ENCODE peak calls at places on chromosomes 11 and 22, in five cellular contexts. A is GM23338, F is K562, X is A549, I is GM12878. U is an unnamed sample.

GRCh38 chr11:76185931-76186401 is 20.3 kb downstream of the WNT11 start:
- DNase-seq in A (no peak), F (no peak), X (no peak), I (no peak), U (no peak)

GRCh38 chr22:32175751-32176644 is 16.9 kb upstream of the C22orf42 start:
- DNase-seq in A (peak), F (no peak), X (no peak), I (no peak), U (no peak)

GRCh38 chr11:8811571-8811970 is 99.4 kb upstream of the AKIP1 start:
- DNase-seq in A (no peak), F (no peak), X (no peak), I (no peak), U (no peak)

GRCh38 chr11:103055174-103055890 is 36.6 kb downstream of the DCUN1D5 start:
- DNase-seq in A (peak), F (peak), X (peak), I (no peak), U (peak)

GRCh38 chr11:76604652-76605241 is 65.8 kb downstream of the LRRC32 start:
- DNase-seq in A (no peak), F (no peak), X (no peak), I (no peak), U (no peak)

GRCh38 chr22:36295247-36295646 is 42.3 kb downstream of the APOL1 start:
- DNase-seq in A (no peak), F (no peak), X (no peak), I (no peak), U (no peak)

GRCh38 chr22:46906326-46907045 is 144.0 kb downstream of the TBC1D22A start:
- DNase-seq in A (no peak), F (no peak), X (no peak), I (no peak), U (no peak)

GRCh38 chr11:37474889-37475288 is 876.9 kb upstream of the RAG2 start:
- DNase-seq in A (no peak), F (no peak), X (no peak), I (no peak), U (no peak)

GRCh38 chr11:41320233-41320993 is 139.0 kb downstream of the LRRC4C start:
- DNase-seq in A (no peak), F (no peak), X (no peak), I (no peak), U (no peak)

GRCh38 chr11:35682230-35683195 is 19.9 kb downstream of the TRIM44 start:
- DNase-seq in A (peak), F (no peak), X (no peak), I (no peak), U (no peak)

GRCh38 chr11:69500285-69501120 is 19.0 kb downstream of the LINC01488 start:
- DNase-seq in A (no peak), F (no peak), X (no peak), I (no peak), U (no peak)

GRCh38 chr11:67295846-67296245 is 6.7 kb downstream of the ANKRD13D start:
- DNase-seq in A (no peak), F (no peak), X (no peak), I (no peak), U (no peak)

GRCh38 chr22:30568137-30568805 is 6.2 kb downstream of the GAL3ST1 start:
- DNase-seq in A (peak), F (no peak), X (no peak), I (no peak), U (no peak)

GRCh38 chr11:75577198-75577597 is 15.1 kb downstream of the SERPINH1 start:
- DNase-seq in A (peak), F (peak), X (peak), I (no peak), U (no peak)

GRCh38 chr22:23772315-23773246 is at the start of gene MMP11:
- DNase-seq in A (peak), F (peak), X (no peak), I (no peak), U (no peak)

GRCh38 chr22:19429950-19430889 is 1.3 kb downstream of the HIRA start:
- DNase-seq in A (peak), F (peak), X (peak), I (no peak), U (peak)

GRCh38 chr11:8829556-8829955 is 81.4 kb upstream of the AKIP1 start:
- DNase-seq in A (no peak), F (no peak), X (no peak), I (no peak), U (no peak)

GRCh38 chr11:91947215-91947614 is 277.4 kb upstream of the FAT3 start:
- DNase-seq in A (no peak), F (no peak), X (no peak), I (no peak), U (no peak)

GRCh38 chr11:114916406-114916805 is 238.1 kb downstream of the NXPE2 start:
- DNase-seq in A (no peak), F (no peak), X (no peak), I (no peak), U (no peak)

GRCh38 chr22:24265734-24266133 is 4.9 kb upstream of the SPECC1L start:
- DNase-seq in A (no peak), F (no peak), X (no peak), I (no peak), U (no peak)

GRCh38 chr11:106424111-106424510 is 346.6 kb downstream of the AASDHPPT start:
- DNase-seq in A (no peak), F (no peak), X (peak), I (no peak), U (no peak)

GRCh38 chr22:21921184-21921721 is 31.4 kb downstream of the PPM1F start:
- DNase-seq in A (peak), F (no peak), X (no peak), I (no peak), U (no peak)

GRCh38 chr22:36027960-36028645 is 521 bp downstream of the RBFOX2 start:
- DNase-seq in A (peak), F (peak), X (no peak), I (no peak), U (no peak)

GRCh38 chr11:129814244-129814992 is 1.2 kb upstream of the TMEM45B start:
- DNase-seq in A (peak), F (peak), X (peak), I (no peak), U (no peak)

GRCh38 chr22:42340695-42341383 is 70.4 kb upstream of the TCF20 start:
- DNase-seq in A (peak), F (no peak), X (no peak), I (no peak), U (no peak)

GRCh38 chr22:19779685-19780268 is 19.2 kb downstream of the TBX1 start:
- DNase-seq in A (no peak), F (no peak), X (no peak), I (no peak), U (no peak)

GRCh38 chr22:45905924-45906865 is 70.8 kb downstream of the WNT7B start:
- DNase-seq in A (no peak), F (no peak), X (no peak), I (no peak), U (no peak)

GRCh38 chr11:23767576-23767975 is 729.3 kb upstream of the LUZP2 start:
- DNase-seq in A (no peak), F (no peak), X (no peak), I (no peak), U (no peak)

GRCh38 chr11:29333993-29334780 is 682.6 kb downstream of the KCNA4 start:
- DNase-seq in A (peak), F (no peak), X (peak), I (peak), U (peak)

GRCh38 chr11:72584293-72584921 is 89.8 kb downstream of the PDE2A start:
- DNase-seq in A (peak), F (peak), X (no peak), I (no peak), U (no peak)

GRCh38 chr11:1221848-1222311 is 986 bp upstream of the MUC5B start:
- DNase-seq in A (no peak), F (no peak), X (no peak), I (no peak), U (no peak)

GRCh38 chr11:123103326-123103980 is 41.5 kb upstream of the HSPA8 start:
- DNase-seq in A (peak), F (peak), X (peak), I (no peak), U (peak)

GRCh38 chr11:20337526-20338154 is 25.9 kb upstream of the HTATIP2 start:
- DNase-seq in A (peak), F (no peak), X (peak), I (no peak), U (peak)

GRCh38 chr22:44648821-44649566 is 53.0 kb upstream of the PRR5 start:
- DNase-seq in A (no peak), F (no peak), X (no peak), I (no peak), U (no peak)

GRCh38 chr11:124535552-124536232 is 7.8 kb downstream of the OR8B12 start:
- DNase-seq in A (no peak), F (no peak), X (peak), I (no peak), U (no peak)

GRCh38 chr11:86588566-86589090 is 83.8 kb downstream of the ME3 start:
- DNase-seq in A (peak), F (no peak), X (no peak), I (no peak), U (no peak)

GRCh38 chr11:6655020-6655789 is 404 bp downstream of the DCHS1 start:
- DNase-seq in A (peak), F (no peak), X (no peak), I (no peak), U (no peak)

GRCh38 chr22:20080445-20080775 is 369 bp downstream of the DGCR8 start:
- DNase-seq in A (peak), F (peak), X (peak), I (no peak), U (peak)

GRCh38 chr11:71406681-71407080 is 41.5 kb downstream of the DHCR7 start:
- DNase-seq in A (no peak), F (no peak), X (no peak), I (no peak), U (no peak)

GRCh38 chr11:12914401-12914912 is 94.7 kb upstream of the RASSF10 start:
- DNase-seq in A (peak), F (peak), X (peak), I (no peak), U (no peak)
- TF ChIP-seq JUNB in A (no peak), F (no peak), X (no peak), I (no peak), U (no peak)

GRCh38 chr22:39097098-39098020 is at the start of gene APOBEC3H:
- DNase-seq in A (no peak), F (peak), X (no peak), I (no peak), U (no peak)
- TF ChIP-seq JUNB in A (no peak), F (no peak), X (no peak), I (no peak), U (no peak)

GRCh38 chr11:17387811-17388210 is 648 bp downstream of the KCNJ11 start:
- DNase-seq in A (no peak), F (no peak), X (no peak), I (no peak), U (no peak)

GRCh38 chr11:17387280-17387679 is 1.2 kb downstream of the KCNJ11 start:
- DNase-seq in A (no peak), F (no peak), X (no peak), I (no peak), U (no peak)

GRCh38 chr11:17389957-17390649 is 1.6 kb upstream of the KCNJ11 start:
- DNase-seq in A (no peak), F (no peak), X (no peak), I (no peak), U (no peak)

GRCh38 chr11:17388609-17389204 is at the start of gene KCNJ11:
- DNase-seq in A (peak), F (no peak), X (no peak), I (no peak), U (no peak)

DNA sequence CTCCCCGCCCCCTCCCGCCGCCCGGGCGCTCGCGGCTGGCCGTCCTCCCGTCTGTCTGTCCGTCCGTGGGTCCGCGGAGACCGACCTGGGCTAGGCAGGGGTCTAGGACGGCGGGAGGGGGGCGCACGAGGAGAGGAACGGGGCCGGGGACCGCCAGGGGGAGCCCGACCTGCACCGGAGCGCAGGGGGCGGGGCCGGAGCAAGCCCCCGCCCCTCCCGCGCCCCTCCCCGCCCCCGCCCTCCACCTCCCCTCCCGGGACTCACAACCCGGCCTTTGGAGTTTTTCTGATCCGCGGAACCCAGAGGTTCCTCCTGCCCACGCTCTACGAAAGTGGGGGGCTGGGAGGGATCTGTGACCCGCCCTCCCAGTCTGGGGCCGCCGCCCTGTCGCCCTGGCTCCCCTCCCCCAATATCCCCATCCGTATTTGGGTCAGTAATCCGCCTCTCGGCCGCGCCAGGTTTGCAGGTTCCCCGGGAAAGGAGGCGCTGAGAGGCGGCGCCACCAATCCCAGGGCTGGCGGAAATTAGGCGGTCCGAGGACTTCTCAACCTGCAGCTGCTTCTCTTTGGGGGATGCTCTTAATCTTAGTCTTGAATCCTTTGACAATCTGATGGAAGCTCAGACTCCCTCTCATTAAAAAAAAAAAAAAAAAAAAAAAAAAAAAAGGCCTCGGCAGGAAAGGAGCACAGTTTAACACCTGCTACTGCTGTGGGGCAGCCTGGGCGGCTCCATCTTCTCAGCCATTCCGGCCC is 922 bp upstream of the KCNJ11 start:
- DNase-seq in A (peak), F (peak), X (peak), I (no peak), U (peak)
- TF ChIP-seq JUNB in A (no peak), F (no peak), X (no peak), I (no peak), U (no peak)

DNA sequence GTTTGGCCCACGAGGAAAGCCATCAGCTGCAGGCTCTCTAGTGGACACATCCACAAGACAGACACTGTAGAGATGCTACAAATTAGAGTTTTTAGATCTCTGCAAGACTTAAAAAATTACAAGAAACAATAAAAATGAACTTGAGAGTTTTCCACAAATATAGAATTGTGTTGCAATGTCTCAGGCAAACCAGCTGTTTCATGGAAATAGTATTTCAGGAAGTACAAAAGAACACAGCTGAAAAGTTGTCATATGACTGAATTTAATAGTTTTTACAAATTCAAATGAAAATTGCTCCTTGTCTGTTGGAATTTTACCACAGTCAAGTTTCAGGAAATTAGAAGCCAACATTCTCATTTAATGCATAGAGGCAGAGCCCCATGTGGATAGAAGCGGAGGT is 184.5 kb upstream of the PITPNB start:
- DNase-seq in A (no peak), F (no peak), X (no peak), I (no peak), U (no peak)
- TF ChIP-seq JUNB in A (no peak), F (no peak), X (no peak), I (no peak), U (no peak)

DNA sequence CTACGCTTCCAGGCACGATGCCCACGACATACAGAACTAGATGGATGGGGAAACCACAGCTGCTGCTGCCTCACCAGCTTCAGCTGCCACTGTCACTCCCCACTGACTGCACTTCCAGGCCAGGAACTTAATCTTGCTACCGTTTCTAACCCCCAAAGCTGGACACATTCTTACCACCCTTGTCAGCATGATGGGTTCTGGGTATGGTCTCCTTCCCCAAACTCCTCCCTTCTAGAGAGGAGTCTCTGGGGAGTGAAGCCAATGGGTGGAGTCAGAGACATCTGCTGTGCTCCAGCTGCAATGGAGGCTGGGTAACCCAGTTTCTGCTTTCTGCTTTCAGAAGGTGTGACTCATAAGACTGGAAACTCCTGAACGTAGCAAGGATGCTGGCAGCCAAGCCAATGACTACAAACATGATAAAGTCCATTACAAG is 87.0 kb upstream of the THY1 start:
- DNase-seq in A (no peak), F (no peak), X (peak), I (peak), U (no peak)
- TF ChIP-seq JUNB in A (no peak), F (no peak), X (no peak), I (peak), U (no peak)

DNA sequence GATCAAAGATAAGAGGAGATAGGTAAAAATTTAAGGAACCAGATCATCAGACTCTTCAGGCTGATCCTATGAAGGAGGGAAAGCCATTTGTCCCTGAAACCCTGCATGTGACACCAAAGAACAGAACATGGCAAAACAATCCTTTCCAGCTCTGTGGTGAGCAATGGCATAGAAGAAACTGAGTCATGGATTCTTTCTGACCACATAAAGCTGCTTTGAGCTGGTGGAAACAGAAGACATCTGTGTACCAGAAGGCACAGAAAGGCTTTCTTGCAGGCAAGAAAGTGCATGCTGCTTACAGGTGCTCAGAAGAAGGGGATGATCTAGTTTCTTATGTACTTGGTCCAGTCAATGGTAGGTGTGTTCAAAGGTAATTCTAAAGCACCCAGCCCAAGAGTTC is 45.0 kb upstream of the APOA1 start:
- DNase-seq in A (no peak), F (no peak), X (no peak), I (no peak), U (no peak)
- TF ChIP-seq JUNB in A (no peak), F (no peak), X (no peak), I (no peak), U (no peak)

GRCh38 chr11:83676061-83676460 is 389.9 kb upstream of the CCDC90B start:
- DNase-seq in A (no peak), F (no peak), X (no peak), I (no peak), U (no peak)
- TF ChIP-seq JUNB in A (no peak), F (no peak), X (no peak), I (no peak), U (no peak)

GRCh38 chr11:2570841-2571597 is 126.2 kb downstream of the KCNQ1 start:
- DNase-seq in A (no peak), F (no peak), X (no peak), I (no peak), U (no peak)
- TF ChIP-seq JUNB in A (no peak), F (no peak), X (no peak), I (no peak), U (no peak)

GRCh38 chr22:29473001-29473400 is 7.0 kb upstream of the NEFH start:
- DNase-seq in A (no peak), F (no peak), X (no peak), I (no peak), U (no peak)

GRCh38 chr22:29477919-29478318 is 2.1 kb upstream of the NEFH start:
- DNase-seq in A (peak), F (peak), X (peak), I (no peak), U (no peak)

GRCh38 chr22:29478326-29479276 is 1.4 kb upstream of the NEFH start:
- DNase-seq in A (peak), F (peak), X (peak), I (no peak), U (no peak)

GRCh38 chr22:29476116-29476515 is 3.9 kb upstream of the NEFH start:
- DNase-seq in A (peak), F (no peak), X (no peak), I (no peak), U (no peak)

DNA sequence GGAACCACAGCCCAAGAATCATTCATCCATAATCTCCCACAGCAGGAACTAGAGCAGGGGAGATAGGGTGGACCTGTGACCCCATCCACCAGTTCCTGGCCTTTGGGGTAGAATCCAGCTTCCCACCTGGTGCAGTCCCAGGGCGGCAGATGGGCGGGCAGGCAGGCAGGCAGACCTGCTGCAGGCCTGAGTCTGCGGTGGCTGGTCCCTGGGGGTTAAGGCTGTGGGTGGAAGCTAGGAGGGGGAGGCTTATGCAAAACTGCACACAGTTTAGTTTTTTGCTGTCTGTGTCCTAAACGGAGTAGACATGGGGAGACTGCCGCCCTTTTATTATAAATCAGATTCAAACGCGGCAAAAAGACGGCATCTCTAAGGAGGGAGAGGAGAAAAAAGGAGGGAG is 4.5 kb upstream of the NEFH start:
- DNase-seq in A (no peak), F (no peak), X (no peak), I (peak), U (no peak)
- TF ChIP-seq JUNB in A (no peak), F (no peak), X (no peak), I (no peak), U (no peak)